ENCODE peak calls at places on chromosomes 5 and 9, in six cellular contexts. One of them, this sample, is unnamed.
A peak's percentile ranks its signal among the peaks of the same experiment; 100 is the strongest.

GRCh38 chr5:114361724-114362196 is at the start of gene KCNN2:
- DNase-seq in H1: no peak
- DNase-seq in A549: peak; percentile 45
- DNase-seq in HepG2: peak; percentile 23
- DNase-seq in SK-N-SH: peak; percentile 68
- DNase-seq in K562: no peak
- DNase-seq in this sample: peak; percentile 26

GRCh38 chr9:127968046-127968445 is 12.7 kb downstream of the EEIG1 start:
- DNase-seq in HepG2: no peak
- DNase-seq in H1: no peak
- DNase-seq in K562: no peak
- DNase-seq in SK-N-SH: no peak
- DNase-seq in A549: peak; percentile 90
- DNase-seq in this sample: no peak

GRCh38 chr5:59587489-59588337 is 305.8 kb downstream of the PDE4D start:
- DNase-seq in H1: peak; percentile 73
- DNase-seq in A549: peak; percentile 39
- DNase-seq in HepG2: no peak
- DNase-seq in SK-N-SH: peak; percentile 77
- DNase-seq in K562: no peak
- DNase-seq in this sample: no peak

GRCh38 chr9:124017064-124017928 is 5.7 kb downstream of the LHX2 start:
- DNase-seq in A549: no peak
- DNase-seq in H1: peak; percentile 67
- DNase-seq in HepG2: no peak
- DNase-seq in SK-N-SH: peak; percentile 51
- DNase-seq in K562: no peak
- DNase-seq in this sample: no peak

GRCh38 chr9:22008662-22009562 is at the start of gene CDKN2B:
- DNase-seq in H1: peak; percentile 97
- DNase-seq in SK-N-SH: peak; percentile 97
- DNase-seq in A549: no peak
- DNase-seq in K562: no peak
- DNase-seq in HepG2: peak; percentile 85
- DNase-seq in this sample: no peak

GRCh38 chr5:102718819-102719218 is 36.3 kb upstream of the PAM start:
- DNase-seq in SK-N-SH: no peak
- DNase-seq in HepG2: no peak
- DNase-seq in H1: no peak
- DNase-seq in K562: no peak
- DNase-seq in A549: no peak
- DNase-seq in this sample: no peak

GRCh38 chr5:89694026-89694540 is 715.5 kb downstream of the CETN3 start:
- DNase-seq in HepG2: no peak
- DNase-seq in H1: no peak
- DNase-seq in K562: no peak
- DNase-seq in A549: no peak
- DNase-seq in SK-N-SH: no peak
- DNase-seq in this sample: no peak

GRCh38 chr9:94821098-94821930 is 94.8 kb downstream of the AOPEP start:
- DNase-seq in H1: no peak
- DNase-seq in SK-N-SH: no peak
- DNase-seq in HepG2: no peak
- DNase-seq in K562: no peak
- DNase-seq in A549: no peak
- DNase-seq in this sample: peak; percentile 59

GRCh38 chr9:114138537-114138936 is 16.8 kb upstream of the COL27A1 start:
- DNase-seq in A549: no peak
- DNase-seq in H1: no peak
- DNase-seq in SK-N-SH: no peak
- DNase-seq in K562: no peak
- DNase-seq in HepG2: no peak
- DNase-seq in this sample: no peak

GRCh38 chr5:148717668-148718067 is 63.3 kb upstream of the HTR4 start:
- DNase-seq in H1: no peak
- DNase-seq in A549: no peak
- DNase-seq in SK-N-SH: no peak
- DNase-seq in K562: no peak
- DNase-seq in HepG2: no peak
- DNase-seq in this sample: no peak

GRCh38 chr5:36363101-36363500 is 61.4 kb upstream of the RANBP3L start:
- DNase-seq in A549: peak; percentile 6
- DNase-seq in HepG2: no peak
- DNase-seq in H1: no peak
- DNase-seq in SK-N-SH: no peak
- DNase-seq in K562: no peak
- DNase-seq in this sample: no peak

GRCh38 chr9:130891699-130892502 is 4.7 kb downstream of the QRFP start:
- DNase-seq in H1: no peak
- DNase-seq in SK-N-SH: peak; percentile 17
- DNase-seq in K562: no peak
- DNase-seq in A549: no peak
- DNase-seq in HepG2: no peak
- DNase-seq in this sample: no peak

GRCh38 chr5:174581483-174581882 is 142.9 kb upstream of the MSX2 start:
- DNase-seq in H1: peak; percentile 60
- DNase-seq in A549: peak; percentile 40
- DNase-seq in HepG2: peak; percentile 9
- DNase-seq in K562: peak; percentile 21
- DNase-seq in SK-N-SH: peak; percentile 29
- DNase-seq in this sample: no peak

GRCh38 chr5:22557251-22557650 is 295.9 kb downstream of the CDH12 start:
- DNase-seq in HepG2: no peak
- DNase-seq in K562: no peak
- DNase-seq in SK-N-SH: no peak
- DNase-seq in H1: no peak
- DNase-seq in A549: no peak
- DNase-seq in this sample: no peak

GRCh38 chr5:33317271-33317670 is 123.5 kb upstream of the TARS1 start:
- DNase-seq in SK-N-SH: no peak
- DNase-seq in HepG2: no peak
- DNase-seq in A549: no peak
- DNase-seq in K562: no peak
- DNase-seq in H1: no peak
- DNase-seq in this sample: no peak

GRCh38 chr5:43367909-43368648 is 44.1 kb downstream of the CCL28 start:
- DNase-seq in HepG2: no peak
- DNase-seq in SK-N-SH: no peak
- DNase-seq in K562: peak; percentile 31
- DNase-seq in A549: no peak
- DNase-seq in H1: no peak
- DNase-seq in this sample: no peak
- TF ChIP-seq RFX5 in HepG2: no peak
- TF ChIP-seq RFX5 in SK-N-SH: no peak
- TF ChIP-seq RFX5 in K562: no peak
- TF ChIP-seq RFX5 in A549: no peak
- TF ChIP-seq RFX5 in H1: no peak
- TF ChIP-seq RFX5 in this sample: no peak

GRCh38 chr9:81499021-81499454 is 190.3 kb downstream of the TLE1 start:
- DNase-seq in A549: no peak
- DNase-seq in HepG2: no peak
- DNase-seq in H1: no peak
- DNase-seq in SK-N-SH: no peak
- DNase-seq in K562: no peak
- DNase-seq in this sample: no peak
- TF ChIP-seq CHD2 in A549: no peak
- TF ChIP-seq CHD2 in HepG2: no peak
- TF ChIP-seq CHD2 in H1: no peak
- TF ChIP-seq CHD2 in SK-N-SH: no peak
- TF ChIP-seq CHD2 in K562: no peak
- TF ChIP-seq CHD2 in this sample: no peak

GRCh38 chr5:65478336-65478735 is 3.4 kb downstream of the ADAMTS6 start:
- DNase-seq in SK-N-SH: no peak
- DNase-seq in K562: no peak
- DNase-seq in A549: no peak
- DNase-seq in HepG2: no peak
- DNase-seq in H1: no peak
- DNase-seq in this sample: no peak
- TF ChIP-seq RFX5 in SK-N-SH: no peak
- TF ChIP-seq RFX5 in K562: no peak
- TF ChIP-seq RFX5 in A549: no peak
- TF ChIP-seq RFX5 in HepG2: no peak
- TF ChIP-seq RFX5 in H1: no peak
- TF ChIP-seq RFX5 in this sample: no peak

GRCh38 chr9:85276743-85277142 is 465.0 kb downstream of the AGTPBP1 start:
- DNase-seq in A549: no peak
- DNase-seq in H1: no peak
- DNase-seq in SK-N-SH: no peak
- DNase-seq in K562: no peak
- DNase-seq in HepG2: no peak
- DNase-seq in this sample: no peak
- TF ChIP-seq CHD2 in A549: no peak
- TF ChIP-seq CHD2 in H1: no peak
- TF ChIP-seq CHD2 in SK-N-SH: no peak
- TF ChIP-seq CHD2 in K562: no peak
- TF ChIP-seq CHD2 in HepG2: no peak
- TF ChIP-seq CHD2 in this sample: no peak

GRCh38 chr5:1062761-1063568 is 48.9 kb downstream of the SLC12A7 start:
- DNase-seq in SK-N-SH: peak; percentile 22
- DNase-seq in A549: no peak
- DNase-seq in K562: no peak
- DNase-seq in H1: no peak
- DNase-seq in HepG2: no peak
- DNase-seq in this sample: no peak
- TF ChIP-seq RFX5 in SK-N-SH: no peak
- TF ChIP-seq RFX5 in A549: no peak
- TF ChIP-seq RFX5 in K562: no peak
- TF ChIP-seq RFX5 in H1: no peak
- TF ChIP-seq RFX5 in HepG2: no peak
- TF ChIP-seq RFX5 in this sample: no peak

GRCh38 chr9:36537861-36538260 is 34.8 kb upstream of the MELK start:
- DNase-seq in HepG2: no peak
- DNase-seq in K562: no peak
- DNase-seq in H1: no peak
- DNase-seq in A549: no peak
- DNase-seq in SK-N-SH: no peak
- DNase-seq in this sample: no peak

GRCh38 chr9:36543916-36544315 is 28.8 kb upstream of the MELK start:
- DNase-seq in K562: no peak
- DNase-seq in A549: no peak
- DNase-seq in SK-N-SH: no peak
- DNase-seq in H1: no peak
- DNase-seq in HepG2: no peak
- DNase-seq in this sample: no peak

DNA sequence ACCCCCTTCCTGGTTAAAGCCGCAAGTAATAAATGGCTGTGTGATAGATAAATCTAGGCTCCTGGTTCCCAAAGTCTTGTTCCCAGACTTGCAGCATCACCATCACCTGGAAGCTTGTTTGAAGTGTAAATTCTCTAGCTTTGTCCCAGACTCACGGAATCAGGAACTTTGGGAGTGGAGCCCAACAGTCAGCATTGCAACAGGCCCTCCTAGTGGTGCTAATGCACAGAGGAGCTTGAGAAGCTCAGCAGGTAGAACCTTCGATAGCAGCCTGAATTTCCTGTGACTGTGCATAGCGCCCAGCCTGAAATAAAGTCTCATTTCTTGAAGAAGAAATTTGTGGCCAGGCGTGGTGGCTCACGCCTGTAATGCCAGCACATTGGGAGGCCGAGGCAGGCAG is 30.3 kb upstream of the MELK start:
- DNase-seq in H1: no peak
- DNase-seq in SK-N-SH: no peak
- DNase-seq in K562: peak; percentile 4
- DNase-seq in HepG2: no peak
- DNase-seq in A549: no peak
- DNase-seq in this sample: no peak
- TF ChIP-seq CHD2 in H1: no peak
- TF ChIP-seq CHD2 in SK-N-SH: no peak
- TF ChIP-seq CHD2 in K562: no peak
- TF ChIP-seq CHD2 in HepG2: no peak
- TF ChIP-seq CHD2 in A549: no peak
- TF ChIP-seq CHD2 in this sample: no peak

DNA sequence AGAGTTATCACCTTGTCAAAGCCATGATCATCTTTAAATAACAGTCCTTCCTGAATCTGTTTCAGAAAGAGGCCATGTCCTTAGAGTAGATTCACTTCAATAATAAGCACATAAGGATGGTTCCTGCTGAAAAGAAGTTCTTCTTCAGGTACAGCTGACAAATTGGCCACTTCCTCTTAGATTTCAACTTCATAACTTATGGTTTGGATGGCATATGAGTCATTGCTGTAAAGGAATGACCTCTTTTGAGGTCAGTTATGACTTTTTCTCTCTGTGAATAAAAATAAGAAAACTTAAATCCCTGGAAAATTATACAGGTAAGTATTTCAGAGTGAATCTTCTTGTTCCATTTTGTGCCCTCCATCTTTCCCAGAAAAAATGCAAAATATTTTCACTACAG is 555.3 kb upstream of the ZNF462 start:
- DNase-seq in SK-N-SH: no peak
- DNase-seq in K562: no peak
- DNase-seq in HepG2: no peak
- DNase-seq in H1: no peak
- DNase-seq in A549: no peak
- DNase-seq in this sample: no peak
- TF ChIP-seq RFX5 in SK-N-SH: no peak
- TF ChIP-seq RFX5 in K562: no peak
- TF ChIP-seq RFX5 in HepG2: no peak
- TF ChIP-seq RFX5 in H1: no peak
- TF ChIP-seq RFX5 in A549: no peak
- TF ChIP-seq RFX5 in this sample: no peak

DNA sequence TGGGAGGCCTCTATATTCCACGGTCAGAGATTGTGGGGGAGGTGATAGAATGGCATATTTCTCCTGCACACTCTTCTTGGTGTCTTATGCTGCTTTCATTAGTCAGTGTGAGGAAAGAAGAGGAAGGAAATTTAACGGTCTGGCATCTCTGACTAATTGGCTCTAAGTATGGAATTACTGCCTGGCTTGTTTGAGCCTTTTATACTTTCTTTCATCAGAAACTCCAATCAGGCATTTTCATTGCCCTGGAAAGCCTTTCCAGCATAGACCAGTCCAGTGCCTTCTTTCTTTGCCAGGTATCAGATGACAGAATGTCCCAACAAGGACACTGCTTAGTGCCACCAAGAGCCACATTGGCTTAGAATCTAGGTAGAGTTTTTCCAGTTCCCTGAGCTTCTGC is 30.2 kb downstream of the CYSTM1 start:
- DNase-seq in H1: no peak
- DNase-seq in SK-N-SH: no peak
- DNase-seq in HepG2: no peak
- DNase-seq in A549: no peak
- DNase-seq in K562: no peak
- DNase-seq in this sample: no peak
- TF ChIP-seq CHD2 in H1: no peak
- TF ChIP-seq CHD2 in SK-N-SH: no peak
- TF ChIP-seq CHD2 in HepG2: no peak
- TF ChIP-seq CHD2 in A549: no peak
- TF ChIP-seq CHD2 in K562: no peak
- TF ChIP-seq CHD2 in this sample: no peak

DNA sequence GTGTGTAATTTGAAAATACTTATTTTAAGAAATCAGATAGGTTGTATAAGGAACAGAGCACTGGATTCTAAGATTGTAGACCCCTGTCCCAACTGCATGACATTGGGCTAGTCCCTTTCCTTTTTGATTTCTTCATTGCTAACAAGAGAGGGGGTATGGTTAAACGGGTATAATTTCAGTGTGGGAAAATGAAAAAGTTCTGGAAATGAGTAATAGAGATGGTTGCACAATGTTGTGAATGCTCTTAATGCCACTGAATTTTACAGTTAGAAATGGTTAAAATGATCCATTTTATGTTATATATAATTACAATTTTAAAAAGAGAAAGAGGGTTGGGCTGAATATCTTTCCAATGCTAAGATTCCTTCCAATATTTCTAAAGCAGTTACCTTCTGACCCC is 103.3 kb upstream of the LHFPL2 start:
- DNase-seq in HepG2: no peak
- DNase-seq in SK-N-SH: no peak
- DNase-seq in A549: no peak
- DNase-seq in K562: no peak
- DNase-seq in H1: no peak
- DNase-seq in this sample: no peak
- TF ChIP-seq RFX5 in HepG2: no peak
- TF ChIP-seq RFX5 in SK-N-SH: no peak
- TF ChIP-seq RFX5 in A549: no peak
- TF ChIP-seq RFX5 in K562: no peak
- TF ChIP-seq RFX5 in H1: no peak
- TF ChIP-seq RFX5 in this sample: no peak

This sample was measured in GM12878.